ENCODE peak calls at places on chromosomes 16 and 17, in six cellular contexts. U is adrenal gland, A is sigmoid colon, Y is stomach, M is GM12878, H is heart left ventricle. D is an unnamed sample.
A peak's percentile ranks its signal among the peaks of the same experiment; 100 is the strongest.

GRCh38 chr16:57609541-57610401 is 18.7 kb upstream of the ADGRG1 start:
- DNase-seq in U (peak; percentile 62), A (peak; percentile 42), Y (peak; percentile 79), M (peak; percentile 83), H (peak; percentile 30), D (peak; percentile 71)

GRCh38 chr17:74779948-74780400 is 3.8 kb upstream of the NAT9 start:
- DNase-seq in U (peak; percentile 77), A (peak; percentile 74), Y (peak; percentile 35), M (peak; percentile 63), H (peak; percentile 46), D (no peak)

GRCh38 chr17:3575506-3575905 is 17.9 kb upstream of the TRPV3 start:
- DNase-seq in U (no peak), A (no peak), Y (no peak), M (no peak), H (no peak), D (no peak)

GRCh38 chr16:6300523-6300922 is 1032.1 kb upstream of the RBFOX1 start:
- DNase-seq in U (no peak), A (no peak), Y (no peak), M (no peak), H (no peak), D (no peak)

GRCh38 chr16:8892101-8892575 is 10.0 kb downstream of the LITAFD start:
- DNase-seq in U (peak; percentile 84), A (peak; percentile 57), Y (no peak), M (peak; percentile 42), H (no peak), D (no peak)

GRCh38 chr16:89093602-89094251 is at the start of gene ACSF3:
- DNase-seq in U (peak; percentile 75), A (peak; percentile 76), Y (peak; percentile 72), M (no peak), H (peak; percentile 71), D (peak; percentile 67)

GRCh38 chr17:73289549-73290254 is 22.1 kb downstream of the CDC42EP4 start:
- DNase-seq in U (no peak), A (no peak), Y (no peak), M (no peak), H (no peak), D (no peak)

GRCh38 chr17:76585048-76585648 is 512 bp downstream of the ST6GALNAC2 start:
- DNase-seq in U (no peak), A (peak; percentile 63), Y (peak; percentile 52), M (no peak), H (no peak), D (no peak)

GRCh38 chr17:49224198-49224996 is 6.2 kb downstream of the PHOSPHO1 start:
- DNase-seq in U (no peak), A (no peak), Y (peak; percentile 46), M (no peak), H (peak; percentile 40), D (peak; percentile 45)

GRCh38 chr17:43803758-43804157 is 23.5 kb downstream of the CFAP97D1 start:
- DNase-seq in U (no peak), A (no peak), Y (no peak), M (no peak), H (no peak), D (no peak)

GRCh38 chr16:75263963-75264445 is 12.6 kb upstream of the BCAR1 start:
- DNase-seq in U (peak; percentile 92), A (peak; percentile 75), Y (no peak), M (no peak), H (no peak), D (no peak)

GRCh38 chr16:22073350-22073749 is 19.0 kb upstream of the VWA3A start:
- DNase-seq in U (no peak), A (no peak), Y (no peak), M (no peak), H (no peak), D (no peak)

GRCh38 chr16:88651276-88651988 is 579 bp upstream of the CYBA start:
- DNase-seq in U (peak; percentile 81), A (no peak), Y (peak; percentile 63), M (peak; percentile 92), H (peak; percentile 70), D (peak; percentile 47)

GRCh38 chr16:16045879-16046278 is 96.5 kb downstream of the ABCC1 start:
- DNase-seq in U (no peak), A (no peak), Y (no peak), M (no peak), H (no peak), D (no peak)

GRCh38 chr16:73717266-73718057 is 579.2 kb upstream of the PSMD7 start:
- DNase-seq in U (no peak), A (no peak), Y (no peak), M (no peak), H (no peak), D (no peak)

GRCh38 chr17:82838386-82839063 is 1.3 kb downstream of the ZNF750 start:
- DNase-seq in U (peak; percentile 97), A (peak; percentile 68), Y (no peak), M (no peak), H (peak; percentile 48), D (peak; percentile 84)

GRCh38 chr17:28049071-28049470 is 6.6 kb downstream of the NLK start:
- DNase-seq in U (no peak), A (no peak), Y (no peak), M (no peak), H (no peak), D (no peak)

GRCh38 chr16:78444-79145 is 570 bp downstream of the MPG start:
- DNase-seq in U (peak; percentile 84), A (peak; percentile 77), Y (no peak), M (no peak), H (peak; percentile 63), D (peak; percentile 59)

GRCh38 chr17:34423978-34424813 is 61.2 kb upstream of the CCL1 start:
- DNase-seq in U (no peak), A (no peak), Y (no peak), M (no peak), H (no peak), D (no peak)

GRCh38 chr17:39759204-39759603 is 21.5 kb downstream of the GRB7 start:
- DNase-seq in U (no peak), A (no peak), Y (no peak), M (no peak), H (no peak), D (no peak)
- H3K4me1 ChIP-seq in U (peaks cover 5% of the 10 kb centered on the region), A (peaks cover 10% of the 10 kb centered on the region), Y (peaks cover 6% of the 10 kb centered on the region), M (peaks cover 67% of the 10 kb centered on the region), H (peaks cover 9% of the 10 kb centered on the region), D (peaks cover 7% of the 10 kb centered on the region)

GRCh38 chr16:2152695-2153506 is 2.7 kb upstream of the TRAF7 start:
- DNase-seq in U (peak; percentile 74), A (no peak), Y (peak; percentile 48), M (no peak), H (no peak), D (peak; percentile 72)
- TF ChIP-seq POLR2A in U (no peak), A (no peak), Y (no peak), M (peak; percentile 68), H (no peak), D (peak; percentile 14)

GRCh38 chr17:79993390-79994221 is 42.1 kb downstream of the TBC1D16 start:
- DNase-seq in U (peak; percentile 94), A (peak; percentile 96), Y (peak; percentile 80), M (no peak), H (peak; percentile 78), D (peak; percentile 77)

GRCh38 chr17:79990704-79991103 is 45.0 kb downstream of the TBC1D16 start:
- DNase-seq in U (no peak), A (no peak), Y (no peak), M (no peak), H (no peak), D (no peak)

GRCh38 chr17:79992657-79993389 is 42.8 kb downstream of the TBC1D16 start:
- DNase-seq in U (no peak), A (no peak), Y (no peak), M (no peak), H (no peak), D (no peak)

GRCh38 chr17:79991140-79991923 is 44.3 kb downstream of the TBC1D16 start:
- DNase-seq in U (peak; percentile 92), A (peak; percentile 91), Y (peak; percentile 90), M (no peak), H (peak; percentile 83), D (peak; percentile 88)

GRCh38 chr17:79991924-79992656 is 43.6 kb downstream of the TBC1D16 start:
- DNase-seq in U (no peak), A (no peak), Y (peak; percentile 50), M (no peak), H (peak; percentile 64), D (no peak)
- TF ChIP-seq CTCF in U (no peak), A (peak; percentile 33), Y (no peak), M (no peak), H (peak; percentile 41), D (no peak)

GRCh38 chr17:40914456-40914855 is 23.0 kb downstream of the KRT23 start:
- DNase-seq in U (no peak), A (no peak), Y (no peak), M (no peak), H (no peak), D (no peak)
- H3K4me1 ChIP-seq in U (no peaks in the 10 kb centered on the region), A (peaks cover 15% of the 10 kb centered on the region), Y (peaks cover 5% of the 10 kb centered on the region), M (peaks cover 14% of the 10 kb centered on the region), H (no peaks in the 10 kb centered on the region), D (no peaks in the 10 kb centered on the region)

GRCh38 chr17:40287494-40288369 is at the start of gene CDC6:
- DNase-seq in U (peak; percentile 100), A (peak; percentile 99), Y (peak; percentile 99), M (peak; percentile 95), H (peak; percentile 99), D (peak; percentile 99)
- TF ChIP-seq POLR2A in U (no peak), A (no peak), Y (no peak), M (peak; percentile 97), H (no peak), D (peak; percentile 52)

GRCh38 chr16:3508736-3509135 is 7.9 kb downstream of the CLUAP1 start:
- DNase-seq in U (no peak), A (peak; percentile 27), Y (no peak), M (no peak), H (no peak), D (no peak)

GRCh38 chr16:3510410-3510809 is 9.6 kb downstream of the CLUAP1 start:
- DNase-seq in U (no peak), A (no peak), Y (no peak), M (no peak), H (no peak), D (no peak)

GRCh38 chr16:3513892-3514600 is 13.2 kb downstream of the CLUAP1 start:
- DNase-seq in U (no peak), A (no peak), Y (no peak), M (no peak), H (no peak), D (no peak)

GRCh38 chr16:3509470-3509928 is 8.7 kb downstream of the CLUAP1 start:
- DNase-seq in U (no peak), A (peak; percentile 59), Y (peak; percentile 49), M (peak; percentile 84), H (no peak), D (peak; percentile 42)

DNA sequence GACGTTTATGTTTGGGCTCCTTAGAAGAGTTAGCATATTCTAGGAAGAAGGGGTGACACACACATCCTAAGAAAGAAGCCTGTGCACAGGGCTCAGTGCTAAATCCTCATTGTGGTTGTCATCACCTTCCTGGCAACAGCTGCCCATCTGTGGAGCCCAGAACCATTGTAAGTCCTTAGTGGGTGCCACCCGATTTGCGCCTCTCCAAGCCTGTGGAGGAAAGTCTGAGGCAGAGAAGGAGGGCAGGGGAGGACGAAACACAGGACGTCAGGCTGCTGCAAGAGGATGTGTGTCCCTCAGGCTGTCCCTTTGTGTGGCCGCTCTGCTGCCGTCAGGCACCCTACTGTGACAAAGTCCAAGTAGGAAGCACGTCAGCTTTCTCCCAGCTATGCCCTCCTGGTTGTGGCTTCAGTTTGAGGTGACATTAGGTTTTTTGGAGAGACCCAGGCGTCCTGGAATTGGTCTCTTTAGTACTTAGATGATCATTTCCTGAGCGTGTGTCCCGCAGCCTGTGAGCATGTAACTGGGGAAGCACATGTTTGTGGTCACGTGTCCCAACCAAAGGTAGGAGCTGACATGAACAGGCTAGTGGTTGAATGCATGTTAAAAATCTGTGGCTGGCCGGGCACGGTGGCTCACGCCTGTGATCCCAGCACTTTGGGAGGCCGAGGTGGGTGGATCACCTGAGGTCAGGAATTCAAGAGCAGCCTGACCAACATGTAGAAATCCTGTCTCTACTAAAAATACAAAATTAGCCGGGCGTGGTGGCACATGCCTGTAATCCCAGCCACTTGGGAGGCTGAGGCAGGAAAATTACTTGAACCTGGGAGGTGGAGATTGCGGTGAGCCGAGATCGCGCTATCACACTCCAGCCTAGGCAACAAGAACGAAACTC is 10.7 kb downstream of the CLUAP1 start:
- DNase-seq in U (no peak), A (peak; percentile 12), Y (no peak), M (no peak), H (no peak), D (no peak)
- TF ChIP-seq CTCF in U (no peak), A (no peak), Y (no peak), M (no peak), H (no peak), D (no peak)

D was measured in body of pancreas.